ENCODE peak calls at places on chromosomes 5 and 9, in four cellular contexts. Q is adrenal gland, T is IMR-90, E is AG04450. J is an unnamed sample.
A peak's percentile ranks its signal among the peaks of the same experiment; 100 is the strongest.

GRCh38 chr9:21806644-21807043 is 4.2 kb downstream of the MTAP start:
- DNase-seq in Q (no peak), T (no peak), E (no peak), J (no peak)

GRCh38 chr5:141192110-141192725 is at the start of gene PCDHB10:
- DNase-seq in Q (no peak), T (peak; percentile 5), E (no peak), J (no peak)

GRCh38 chr9:134474058-134474370 is 147.8 kb downstream of the RXRA start:
- DNase-seq in Q (peak; percentile 47), T (peak; percentile 54), E (no peak), J (no peak)

GRCh38 chr9:23825143-23825531 is 903 bp downstream of the ELAVL2 start:
- DNase-seq in Q (no peak), T (no peak), E (no peak), J (no peak)

GRCh38 chr5:15579193-15579990 is 79.4 kb downstream of the FBXL7 start:
- DNase-seq in Q (no peak), T (no peak), E (no peak), J (peak; percentile 17)

GRCh38 chr9:128127990-128128835 is 684 bp upstream of the PTGES2 start:
- DNase-seq in Q (peak; percentile 83), T (peak; percentile 89), E (peak; percentile 77), J (peak; percentile 38)

GRCh38 chr5:150021491-150022162 is 21.1 kb downstream of the HMGXB3 start:
- DNase-seq in Q (peak; percentile 84), T (peak; percentile 19), E (no peak), J (no peak)

GRCh38 chr5:90590-91547 is 1.1 kb upstream of the PLEKHG4B start:
- DNase-seq in Q (peak; percentile 16), T (no peak), E (no peak), J (no peak)

GRCh38 chr9:13707635-13708410 is 428.3 kb upstream of the MPDZ start:
- DNase-seq in Q (no peak), T (peak; percentile 47), E (no peak), J (no peak)

GRCh38 chr5:6886866-6887265 is 173.6 kb downstream of the TENT4A start:
- DNase-seq in Q (no peak), T (no peak), E (no peak), J (no peak)

GRCh38 chr9:110255064-110255416 is 1.3 kb downstream of the TXN start:
- DNase-seq in Q (no peak), T (no peak), E (no peak), J (no peak)

GRCh38 chr5:14669975-14670374 is 5.5 kb downstream of the OTULIN start:
- DNase-seq in Q (no peak), T (peak; percentile 25), E (no peak), J (no peak)

GRCh38 chr5:169450464-169450863 is 133.1 kb upstream of the SPDL1 start:
- DNase-seq in Q (no peak), T (no peak), E (no peak), J (no peak)

GRCh38 chr9:117703538-117703937 is 665 bp upstream of the TLR4 start:
- DNase-seq in Q (peak; percentile 21), T (no peak), E (no peak), J (no peak)

GRCh38 chr5:81070561-81070960 is 110.4 kb downstream of the RASGRF2 start:
- DNase-seq in Q (no peak), T (no peak), E (no peak), J (no peak)

GRCh38 chr9:126907058-126907457 is 7.5 kb upstream of the RALGPS1 start:
- DNase-seq in Q (no peak), T (no peak), E (no peak), J (no peak)

GRCh38 chr9:87725900-87726709 is at the start of gene CTSL:
- DNase-seq in Q (peak; percentile 95), T (peak; percentile 76), E (no peak), J (peak; percentile 52)
- TF ChIP-seq CTCF in Q (no peak), T (peak; percentile 23), E (no peak), J (peak; percentile 33)

GRCh38 chr5:124059200-124059599 is 547.2 kb downstream of the CSNK1G3 start:
- DNase-seq in Q (peak; percentile 18), T (no peak), E (no peak), J (no peak)

GRCh38 chr5:124060010-124060409 is 548.0 kb downstream of the CSNK1G3 start:
- DNase-seq in Q (no peak), T (no peak), E (no peak), J (no peak)

GRCh38 chr5:124064956-124065355 is 553.0 kb downstream of the CSNK1G3 start:
- DNase-seq in Q (no peak), T (peak; percentile 3), E (no peak), J (no peak)

GRCh38 chr5:124060413-124061095 is 548.6 kb downstream of the CSNK1G3 start:
- DNase-seq in Q (no peak), T (no peak), E (no peak), J (no peak)

GRCh38 chr5:124061663-124062062 is 549.7 kb downstream of the CSNK1G3 start:
- DNase-seq in Q (peak; percentile 69), T (peak; percentile 28), E (no peak), J (no peak)
- H3K27me3 ChIP-seq in Q (no peaks in the 10 kb centered on the region), T (no peaks in the 10 kb centered on the region), E (no peaks in the 10 kb centered on the region), J (no peaks in the 10 kb centered on the region)

GRCh38 chr5:75338408-75338807 is 1.4 kb downstream of the HMGCR start:
- DNase-seq in Q (no peak), T (no peak), E (no peak), J (no peak)

GRCh38 chr5:75335952-75336624 is 932 bp upstream of the HMGCR start:
- DNase-seq in Q (peak; percentile 54), T (peak; percentile 88), E (peak; percentile 50), J (peak; percentile 38)

GRCh38 chr5:75337366-75338021 is 474 bp downstream of the HMGCR start:
- DNase-seq in Q (peak; percentile 55), T (no peak), E (no peak), J (no peak)

GRCh38 chr5:75335486-75335885 is 1.5 kb upstream of the HMGCR start:
- DNase-seq in Q (no peak), T (no peak), E (no peak), J (no peak)

GRCh38 chr5:75336625-75337336 is at the start of gene HMGCR:
- DNase-seq in Q (peak; percentile 100), T (peak; percentile 100), E (peak; percentile 98), J (peak; percentile 98)
- TF ChIP-seq CTCF in Q (no peak), T (peak; percentile 38), E (no peak), J (peak; percentile 44)

DNA sequence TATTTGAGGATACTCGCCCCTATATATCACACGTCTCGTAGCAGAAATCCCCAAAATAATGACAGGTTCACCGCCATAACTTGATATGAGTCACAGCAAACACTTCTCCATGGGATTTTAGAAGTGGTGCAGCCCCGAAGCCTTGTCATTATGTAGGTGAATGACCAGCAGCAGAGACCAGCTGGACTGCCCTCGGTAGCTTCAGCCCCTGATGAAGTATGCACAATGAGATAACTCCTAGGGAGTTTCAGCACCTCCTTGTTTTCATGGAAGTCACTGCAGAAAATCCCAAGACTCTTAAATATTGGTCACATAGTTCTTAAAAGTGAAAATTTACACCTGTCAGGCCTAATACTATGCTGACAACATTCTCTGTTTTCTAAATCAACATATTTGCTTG is 1.9 kb downstream of the CTNND2 start:
- DNase-seq in Q (no peak), T (no peak), E (no peak), J (no peak)
- H3K27me3 ChIP-seq in Q (peaks cover 12% of the 10 kb centered on the region), T (peaks cover 16% of the 10 kb centered on the region), E (peaks cover 3% of the 10 kb centered on the region), J (peaks cover 14% of the 10 kb centered on the region)

GRCh38 chr5:146425023-146425422 is 22.1 kb upstream of the TCERG1 start:
- DNase-seq in Q (no peak), T (no peak), E (no peak), J (no peak)
- TF ChIP-seq CTCF in Q (no peak), T (no peak), E (no peak), J (no peak)